ENCODE peak calls at places on chromosomes 5 and 9, in six cellular contexts. C, N, H, L, S and Q are unnamed samples.

GRCh38 chr9:95133351-95133724 is 184.2 kb downstream of the FANCC start:
- DNase-seq in C (peak), N (no peak), H (no peak), L (no peak), S (no peak), Q (no peak)

GRCh38 chr5:1735320-1735970 is 64.2 kb downstream of the MRPL36 start:
- DNase-seq in C (no peak), N (no peak), H (no peak), L (no peak), S (no peak), Q (no peak)

GRCh38 chr9:104944871-104945270 is 16.9 kb upstream of the ABCA1 start:
- DNase-seq in C (no peak), N (no peak), H (no peak), L (no peak), S (no peak), Q (no peak)

GRCh38 chr5:95392593-95393182 is 1.5 kb downstream of the FAM81B start:
- DNase-seq in C (no peak), N (no peak), H (no peak), L (peak), S (no peak), Q (no peak)

GRCh38 chr9:128702949-128703615 is 779 bp downstream of the PKN3 start:
- DNase-seq in C (no peak), N (peak), H (no peak), L (peak), S (peak), Q (no peak)

GRCh38 chr5:137836997-137837396 is 30.7 kb upstream of the MYOT start:
- DNase-seq in C (peak), N (no peak), H (no peak), L (no peak), S (no peak), Q (peak)

GRCh38 chr9:72527801-72528195 is 6.4 kb downstream of the TMC1 start:
- DNase-seq in C (no peak), N (no peak), H (no peak), L (no peak), S (no peak), Q (no peak)

GRCh38 chr5:10611290-10611689 is 47.4 kb downstream of the ANKRD33B start:
- DNase-seq in C (peak), N (no peak), H (no peak), L (no peak), S (no peak), Q (no peak)

GRCh38 chr9:84129529-84129928 is 148.9 kb downstream of the RMI1 start:
- DNase-seq in C (no peak), N (no peak), H (no peak), L (no peak), S (no peak), Q (no peak)

GRCh38 chr5:168104811-168105481 is 186.5 kb upstream of the WWC1 start:
- DNase-seq in C (no peak), N (no peak), H (no peak), L (no peak), S (no peak), Q (no peak)

GRCh38 chr5:115961413-115962238 is 649 bp upstream of the LVRN start:
- DNase-seq in C (no peak), N (no peak), H (no peak), L (no peak), S (no peak), Q (peak)

GRCh38 chr9:69412741-69413150 is 87.7 kb downstream of the ENTREP1 start:
- DNase-seq in C (peak), N (peak), H (peak), L (peak), S (peak), Q (peak)

GRCh38 chr5:80186634-80187033 is 69.2 kb downstream of the SERINC5 start:
- DNase-seq in C (no peak), N (no peak), H (no peak), L (peak), S (no peak), Q (no peak)

GRCh38 chr9:26437056-26437711 is 455.4 kb downstream of the CAAP1 start:
- DNase-seq in C (no peak), N (no peak), H (no peak), L (no peak), S (no peak), Q (no peak)

GRCh38 chr5:151780348-151780747 is 8.6 kb downstream of the G3BP1 start:
- DNase-seq in C (no peak), N (no peak), H (no peak), L (no peak), S (no peak), Q (no peak)

GRCh38 chr5:91142819-91143218 is 240.3 kb downstream of the ARRDC3 start:
- DNase-seq in C (no peak), N (no peak), H (no peak), L (no peak), S (no peak), Q (no peak)

GRCh38 chr5:93800988-93801811 is 59.8 kb upstream of the POU5F2 start:
- DNase-seq in C (peak), N (no peak), H (no peak), L (peak), S (peak), Q (no peak)

GRCh38 chr5:68464424-68464823 is 248.9 kb downstream of the PIK3R1 start:
- DNase-seq in C (peak), N (no peak), H (no peak), L (no peak), S (no peak), Q (no peak)

GRCh38 chr5:57488308-57488955 is 5.8 kb upstream of the ACTBL2 start:
- DNase-seq in C (peak), N (no peak), H (peak), L (no peak), S (peak), Q (no peak)

GRCh38 chr9:105373723-105374122 is 74.1 kb upstream of the FSD1L start:
- DNase-seq in C (no peak), N (no peak), H (no peak), L (no peak), S (no peak), Q (no peak)

GRCh38 chr5:79201206-79201605 is 34.7 kb upstream of the JMY start:
- DNase-seq in C (no peak), N (no peak), H (no peak), L (no peak), S (no peak), Q (no peak)

GRCh38 chr5:176716320-176716719 is 69.0 kb downstream of the TSPAN17 start:
- DNase-seq in C (peak), N (no peak), H (peak), L (peak), S (no peak), Q (no peak)

GRCh38 chr5:115414406-115415142 is 118.1 kb upstream of the CCDC112 start:
- DNase-seq in C (peak), N (no peak), H (no peak), L (no peak), S (no peak), Q (no peak)

GRCh38 chr9:71816782-71817549 is 48.7 kb upstream of the CEMIP2 start:
- DNase-seq in C (no peak), N (no peak), H (no peak), L (no peak), S (no peak), Q (no peak)

GRCh38 chr9:79621916-79622575 is 50.3 kb downstream of the TLE4 start:
- DNase-seq in C (no peak), N (no peak), H (no peak), L (no peak), S (no peak), Q (no peak)

GRCh38 chr5:71816307-71816706 is 97.2 kb downstream of the CARTPT start:
- DNase-seq in C (no peak), N (no peak), H (no peak), L (no peak), S (no peak), Q (no peak)

GRCh38 chr9:15725953-15726352 is 173.1 kb downstream of the CCDC171 start:
- DNase-seq in C (no peak), N (no peak), H (no peak), L (no peak), S (no peak), Q (no peak)

GRCh38 chr5:65925601-65926275 is 637 bp upstream of the ERBIN start:
- DNase-seq in C (peak), N (peak), H (peak), L (peak), S (peak), Q (peak)
- TF ChIP-seq POLR2A in C (peak), N (peak), H (peak), L (peak), S (peak), Q (peak)

DNA sequence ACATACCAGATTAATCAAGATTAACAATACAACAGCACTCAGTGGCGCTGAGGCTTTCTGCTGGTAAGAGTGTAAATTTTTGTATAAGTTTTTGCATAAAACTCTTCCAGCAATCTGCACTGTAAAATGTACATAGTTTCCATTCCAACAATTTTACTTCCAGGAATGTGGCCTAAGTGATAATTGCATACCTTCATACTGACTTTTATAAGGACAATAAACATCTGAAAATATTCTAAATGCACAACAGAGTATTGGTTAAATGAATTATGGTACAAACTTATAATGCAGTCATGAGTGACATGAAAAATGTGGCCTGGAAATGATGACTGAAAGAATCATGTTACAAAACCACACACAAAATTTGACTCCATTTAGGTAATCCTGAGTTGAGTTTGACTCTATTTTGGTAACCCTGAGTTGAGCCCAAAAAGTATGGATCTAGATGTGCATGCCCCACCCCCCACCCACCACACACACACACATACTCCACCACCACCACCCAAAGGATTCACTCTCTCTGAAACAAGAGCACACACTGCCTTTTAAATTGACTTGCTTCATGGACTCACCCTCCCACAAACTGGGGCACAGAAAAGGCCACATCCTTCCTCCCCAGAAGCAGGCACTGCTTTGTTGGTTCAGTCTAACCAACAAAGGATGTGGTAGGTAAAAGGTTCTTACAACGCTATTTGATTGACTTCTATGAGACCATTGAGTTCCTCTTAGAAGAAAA is 137.6 kb downstream of the SUSD1 start:
- DNase-seq in C (peak), N (no peak), H (no peak), L (no peak), S (no peak), Q (no peak)
- TF ChIP-seq POLR2A in C (no peak), N (no peak), H (no peak), L (no peak), S (no peak), Q (no peak)

GRCh38 chr5:126780165-126780827 is 3.4 kb downstream of the LMNB1 start:
- DNase-seq in C (peak), N (no peak), H (peak), L (peak), S (peak), Q (peak)

GRCh38 chr5:126776499-126777256 is at the start of gene LMNB1:
- DNase-seq in C (peak), N (peak), H (peak), L (peak), S (peak), Q (peak)

GRCh38 chr5:126777257-126777973 is 479 bp downstream of the LMNB1 start:
- DNase-seq in C (peak), N (peak), H (peak), L (peak), S (peak), Q (peak)

GRCh38 chr5:126778675-126779403 is 1.9 kb downstream of the LMNB1 start:
- DNase-seq in C (no peak), N (no peak), H (no peak), L (no peak), S (no peak), Q (no peak)

DNA sequence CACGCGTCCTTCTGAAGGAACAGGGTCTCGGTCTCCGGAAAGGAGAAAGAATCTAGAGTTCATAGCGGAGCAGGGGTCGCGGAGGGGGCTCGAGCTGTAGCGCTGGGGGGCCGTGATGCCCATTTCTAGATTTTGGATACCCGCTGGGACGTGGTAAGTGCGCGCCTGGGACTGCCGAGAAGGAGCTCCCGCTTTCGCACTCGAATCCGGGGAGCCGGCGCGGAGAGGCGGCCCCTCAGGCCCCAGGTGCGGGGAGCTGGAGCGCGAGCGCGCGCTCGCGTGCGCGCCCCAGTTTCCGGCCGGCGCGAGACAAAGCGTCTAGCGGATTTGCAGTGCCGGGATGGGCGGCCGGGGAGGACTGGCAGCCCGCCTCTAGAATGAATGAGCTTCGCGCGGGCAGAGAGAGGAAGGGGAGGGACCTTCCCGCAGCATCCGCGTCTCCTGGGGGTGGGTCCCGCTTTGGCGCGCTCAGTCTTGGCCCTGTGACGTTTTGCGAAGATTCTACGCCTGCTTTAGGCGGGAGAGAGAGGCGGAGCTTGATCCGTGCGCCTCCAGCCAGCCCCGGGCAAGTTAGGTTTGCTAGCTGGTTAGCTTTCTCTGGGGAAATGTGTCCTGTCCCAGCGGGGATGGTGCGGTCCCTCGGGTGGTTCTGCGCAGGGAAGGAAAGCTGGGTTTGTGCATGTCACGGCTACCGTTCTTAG is 1.2 kb downstream of the LMNB1 start:
- DNase-seq in C (peak), N (peak), H (peak), L (peak), S (peak), Q (peak)
- TF ChIP-seq POLR2A in C (peak), N (peak), H (peak), L (peak), S (peak), Q (peak)

GRCh38 chr5:172769598-172770373 is 1.2 kb downstream of the DUSP1 start:
- DNase-seq in C (peak), N (peak), H (no peak), L (peak), S (no peak), Q (no peak)
- TF ChIP-seq POLR2A in C (no peak), N (no peak), H (peak), L (peak), S (peak), Q (no peak)

DNA sequence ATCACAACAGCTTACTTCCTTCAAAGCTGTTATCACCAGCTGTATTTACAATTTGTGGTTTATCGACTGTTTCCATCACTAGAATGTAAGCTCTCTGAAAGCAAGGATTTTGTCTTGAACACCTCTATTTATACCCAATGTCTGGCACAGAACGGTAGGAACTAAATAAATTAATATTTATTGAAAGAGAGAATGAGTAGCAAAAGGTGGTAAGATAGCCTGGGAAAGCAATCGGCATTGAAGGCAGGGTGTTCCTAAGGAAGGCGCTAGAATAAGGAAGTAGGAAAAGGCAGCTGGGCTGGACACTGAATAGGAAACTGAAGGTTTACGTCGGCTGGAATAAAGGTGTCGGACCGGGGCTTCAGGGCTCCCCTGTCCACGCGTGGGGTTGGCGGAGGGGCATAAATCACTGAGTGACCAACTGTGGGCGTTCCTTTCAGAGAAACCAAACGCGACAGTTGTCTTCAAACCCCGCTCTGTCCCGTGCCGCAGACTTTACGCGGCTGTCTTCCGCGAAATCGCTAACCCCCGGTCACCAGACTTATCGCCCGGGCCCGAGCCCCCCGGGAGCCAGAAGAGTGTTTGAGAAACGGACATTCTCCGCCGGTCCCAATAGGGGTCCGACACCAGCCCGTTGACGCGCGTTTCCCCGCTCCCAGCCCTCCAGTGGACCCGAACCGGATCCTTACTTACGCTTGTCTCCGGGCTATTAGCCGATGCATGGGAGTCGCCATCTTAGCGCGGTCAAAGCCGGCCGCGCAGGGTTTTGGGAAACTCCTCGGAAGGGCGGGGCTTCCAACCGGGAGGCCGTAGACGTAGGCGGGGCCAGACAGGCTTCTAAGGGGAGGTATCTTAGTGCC is at the start of gene ZCCHC10:
- DNase-seq in C (peak), N (peak), H (peak), L (peak), S (peak), Q (peak)
- TF ChIP-seq POLR2A in C (peak), N (peak), H (peak), L (peak), S (peak), Q (peak)